ENCODE peak calls at places on chromosome 12, in eight cellular contexts. X is HepG2, U is neural progenitor cell, H is left ventricle myocardium inferior, Q is BE2C, M is stomach, K is activated B cell treated with CpG ODN at 0.5 μM for 24 hours, F is breast epithelium. N is an unnamed sample.

GRCh38 chr12:7859552-7859951 is 13.2 kb downstream of the SLC2A14 start:
- DNase-seq in X (no peak), U (no peak), H (no peak), Q (no peak), M (no peak), K (no peak), F (no peak), N (no peak)

GRCh38 chr12:129589503-129589902 is 314.3 kb downstream of the TMEM132D start:
- DNase-seq in X (no peak), U (no peak), H (no peak), Q (no peak), M (no peak), K (no peak), F (no peak), N (no peak)

GRCh38 chr12:122126713-122127597 is 47.1 kb downstream of the IL31 start:
- DNase-seq in X (peak), U (peak), H (no peak), Q (peak), M (peak), K (no peak), F (no peak), N (no peak)

GRCh38 chr12:47079894-47080724 is at the start of gene AMIGO2:
- DNase-seq in X (no peak), U (peak), H (peak), Q (no peak), M (peak), K (peak), F (no peak), N (peak)

GRCh38 chr12:132389526-132390286 is 60.3 kb upstream of the GALNT9 start:
- DNase-seq in X (no peak), U (no peak), H (no peak), Q (no peak), M (no peak), K (no peak), F (no peak), N (no peak)

GRCh38 chr12:117441751-117442150 is 80.3 kb upstream of the NOS1 start:
- DNase-seq in X (no peak), U (no peak), H (peak), Q (no peak), M (no peak), K (no peak), F (no peak), N (no peak)

GRCh38 chr12:110543252-110543959 is 39.7 kb downstream of the PPTC7 start:
- DNase-seq in X (no peak), U (no peak), H (peak), Q (no peak), M (peak), K (no peak), F (peak), N (no peak)

GRCh38 chr12:22687677-22688076 is 62.7 kb downstream of the ETNK1 start:
- DNase-seq in X (no peak), U (no peak), H (no peak), Q (no peak), M (no peak), K (no peak), F (no peak), N (no peak)

GRCh38 chr12:27711312-27711682 is 665 bp downstream of the MRPS35 start:
- DNase-seq in X (no peak), U (no peak), H (no peak), Q (no peak), M (no peak), K (no peak), F (no peak), N (no peak)

GRCh38 chr12:18818584-18818983 is 80.7 kb downstream of the CAPZA3 start:
- DNase-seq in X (no peak), U (no peak), H (no peak), Q (no peak), M (no peak), K (no peak), F (no peak), N (no peak)

GRCh38 chr12:38915783-38916182 is 10.4 kb upstream of the CPNE8 start:
- DNase-seq in X (no peak), U (no peak), H (no peak), Q (peak), M (no peak), K (no peak), F (no peak), N (no peak)

GRCh38 chr12:63151898-63152700 is 1.1 kb upstream of the AVPR1A start:
- DNase-seq in X (peak), U (peak), H (peak), Q (peak), M (no peak), K (no peak), F (no peak), N (peak)

GRCh38 chr12:69932154-69932553 is 107.1 kb downstream of the MYRFL start:
- DNase-seq in X (no peak), U (no peak), H (no peak), Q (no peak), M (no peak), K (no peak), F (no peak), N (no peak)

GRCh38 chr12:26810330-26810729 is 22.7 kb downstream of the ITPR2 start:
- DNase-seq in X (no peak), U (peak), H (peak), Q (no peak), M (peak), K (no peak), F (peak), N (no peak)

GRCh38 chr12:20624718-20625117 is 70.4 kb upstream of the SLCO1C1 start:
- DNase-seq in X (peak), U (peak), H (no peak), Q (peak), M (no peak), K (no peak), F (no peak), N (peak)

GRCh38 chr12:51139292-51139844 is 33.6 kb downstream of the TFCP2 start:
- DNase-seq in X (no peak), U (no peak), H (no peak), Q (no peak), M (no peak), K (no peak), F (no peak), N (no peak)

GRCh38 chr12:113208041-113208934 is 13.0 kb upstream of the TPCN1 start:
- DNase-seq in X (no peak), U (no peak), H (peak), Q (no peak), M (peak), K (peak), F (no peak), N (no peak)

GRCh38 chr12:124488520-124488919 is 78.9 kb downstream of the NCOR2 start:
- DNase-seq in X (no peak), U (no peak), H (peak), Q (no peak), M (no peak), K (no peak), F (no peak), N (no peak)

GRCh38 chr12:3438401-3438800 is 52.6 kb upstream of the PRMT8 start:
- DNase-seq in X (no peak), U (no peak), H (no peak), Q (no peak), M (no peak), K (no peak), F (no peak), N (no peak)

GRCh38 chr12:116672842-116673516 is 64.9 kb downstream of the SPRING1 start:
- DNase-seq in X (no peak), U (no peak), H (no peak), Q (no peak), M (no peak), K (no peak), F (no peak), N (no peak)

GRCh38 chr12:88306471-88307069 is 164.5 kb downstream of the TMTC3 start:
- DNase-seq in X (no peak), U (no peak), H (no peak), Q (no peak), M (no peak), K (no peak), F (no peak), N (no peak)

GRCh38 chr12:46386877-46387629 is 14.5 kb upstream of the SLC38A2 start:
- DNase-seq in X (no peak), U (peak), H (peak), Q (no peak), M (no peak), K (no peak), F (no peak), N (no peak)

GRCh38 chr12:8785499-8785898 is 36.9 kb upstream of the A2ML1 start:
- DNase-seq in X (no peak), U (no peak), H (no peak), Q (no peak), M (no peak), K (no peak), F (no peak), N (no peak)

GRCh38 chr12:24066865-24067264 is 117.4 kb upstream of the SOX5 start:
- DNase-seq in X (no peak), U (no peak), H (no peak), Q (no peak), M (no peak), K (no peak), F (no peak), N (no peak)

GRCh38 chr12:53225635-53226424 is 6.2 kb downstream of the RARG start:
- DNase-seq in X (no peak), U (peak), H (no peak), Q (peak), M (no peak), K (no peak), F (no peak), N (no peak)

GRCh38 chr12:53223391-53224267 is 8.4 kb downstream of the RARG start:
- DNase-seq in X (no peak), U (peak), H (peak), Q (no peak), M (no peak), K (no peak), F (no peak), N (no peak)

GRCh38 chr12:53223006-53223305 is 9.1 kb downstream of the RARG start:
- DNase-seq in X (no peak), U (no peak), H (no peak), Q (no peak), M (no peak), K (no peak), F (no peak), N (no peak)

GRCh38 chr12:53224897-53225634 is 6.9 kb downstream of the RARG start:
- DNase-seq in X (no peak), U (no peak), H (no peak), Q (no peak), M (no peak), K (no peak), F (no peak), N (no peak)

GRCh38 chr12:53224268-53224896 is 7.6 kb downstream of the RARG start:
- DNase-seq in X (peak), U (peak), H (no peak), Q (peak), M (no peak), K (no peak), F (no peak), N (no peak)
- TF ChIP-seq CTCF in X (no peak), U (peak), H (peak), Q (peak), M (no peak), K (no peak), F (peak), N (peak)

GRCh38 chr12:49256274-49256637 is 8.6 kb upstream of the TUBA1C start:
- DNase-seq in X (no peak), U (no peak), H (no peak), Q (no peak), M (no peak), K (no peak), F (no peak), N (no peak)

GRCh38 chr12:49261726-49262125 is 3.2 kb upstream of the TUBA1C start:
- DNase-seq in X (no peak), U (no peak), H (no peak), Q (no peak), M (no peak), K (no peak), F (no peak), N (no peak)

GRCh38 chr12:49260831-49261363 is 4.0 kb upstream of the TUBA1C start:
- DNase-seq in X (no peak), U (no peak), H (no peak), Q (no peak), M (no peak), K (no peak), F (no peak), N (no peak)

GRCh38 chr12:49260165-49260564 is 4.7 kb upstream of the TUBA1C start:
- DNase-seq in X (no peak), U (no peak), H (no peak), Q (no peak), M (no peak), K (no peak), F (no peak), N (no peak)

DNA sequence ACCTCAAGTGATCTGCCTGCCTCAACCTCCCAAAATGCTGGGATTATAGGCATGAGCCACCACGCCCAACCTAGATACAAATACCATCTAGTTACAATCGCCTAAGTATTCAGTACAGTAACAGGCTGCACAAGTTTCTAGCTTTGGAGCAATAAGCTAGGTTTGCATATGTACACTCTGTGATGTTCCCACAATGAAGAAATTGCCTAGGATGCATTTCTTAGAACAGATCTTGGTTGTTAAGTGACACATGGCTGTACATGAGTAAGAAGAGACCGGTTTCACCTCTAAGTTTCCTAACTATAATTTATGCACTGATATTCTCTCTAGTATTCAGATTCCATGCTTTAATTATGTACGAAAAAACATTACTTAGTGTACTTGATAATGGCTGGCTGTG is 5.4 kb upstream of the TUBA1C start:
- DNase-seq in X (no peak), U (no peak), H (no peak), Q (no peak), M (no peak), K (no peak), F (no peak), N (no peak)
- TF ChIP-seq CTCF in X (no peak), U (no peak), H (no peak), Q (no peak), M (no peak), K (no peak), F (no peak), N (no peak)

DNA sequence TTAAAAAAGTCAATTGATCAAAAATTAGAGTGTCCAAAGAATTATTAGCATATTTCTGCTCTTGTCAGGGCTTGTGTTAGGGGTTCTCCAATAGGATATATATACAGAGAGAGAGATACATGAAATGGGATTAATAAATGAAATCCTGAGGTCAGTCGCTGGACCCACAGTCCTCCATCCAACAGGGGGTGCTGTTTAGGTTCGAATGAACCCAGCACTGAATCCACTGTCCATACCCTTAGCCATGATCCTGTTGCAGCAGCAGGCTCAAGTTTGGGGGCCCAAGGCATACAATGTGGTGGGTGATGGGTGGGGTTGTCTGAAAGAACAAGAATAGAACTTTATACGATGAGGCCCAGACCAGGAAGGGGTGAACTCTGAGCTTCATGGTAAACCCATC is 780 bp upstream of the MYO1H start:
- DNase-seq in X (no peak), U (no peak), H (no peak), Q (peak), M (no peak), K (no peak), F (no peak), N (no peak)
- TF ChIP-seq CTCF in X (no peak), U (peak), H (no peak), Q (peak), M (no peak), K (no peak), F (no peak), N (no peak)

GRCh38 chr12:43764528-43764927 is 5.8 kb downstream of the IRAK4 start:
- DNase-seq in X (no peak), U (no peak), H (no peak), Q (no peak), M (no peak), K (no peak), F (no peak), N (no peak)

GRCh38 chr12:43762596-43762995 is 3.8 kb downstream of the IRAK4 start:
- DNase-seq in X (no peak), U (no peak), H (no peak), Q (no peak), M (no peak), K (no peak), F (no peak), N (no peak)

GRCh38 chr12:43761535-43761934 is 2.8 kb downstream of the IRAK4 start:
- DNase-seq in X (no peak), U (no peak), H (no peak), Q (no peak), M (no peak), K (no peak), F (no peak), N (no peak)

GRCh38 chr12:43763769-43764168 is 5.0 kb downstream of the IRAK4 start:
- DNase-seq in X (no peak), U (no peak), H (no peak), Q (no peak), M (no peak), K (no peak), F (no peak), N (no peak)

GRCh38 chr12:43766291-43766690 is 7.5 kb downstream of the IRAK4 start:
- DNase-seq in X (no peak), U (no peak), H (no peak), Q (no peak), M (no peak), K (no peak), F (no peak), N (no peak)
- TF ChIP-seq CTCF in X (no peak), U (no peak), H (no peak), Q (no peak), M (no peak), K (no peak), F (no peak), N (no peak)